ENCODE peak calls at places on chromosomes 2 and 18, in six cellular contexts. F is GM23248, G is neural progenitor cell, A is MM.1S, M is PC-3, U is PC-9. C is an unnamed sample.
A peak's percentile ranks its signal among the peaks of the same experiment; 100 is the strongest.

GRCh38 chr2:107810734-107811133 is 16.0 kb upstream of the RGPD4 start:
- DNase-seq in F (no peak), G (no peak), M (no peak), U (no peak), A (no peak), C (peak; percentile 20)

GRCh38 chr2:43052204-43052943 is 174.0 kb downstream of the ZFP36L2 start:
- DNase-seq in M (peak; percentile 50), A (no peak), U (no peak), G (no peak), F (no peak), C (no peak)

GRCh38 chr2:161237397-161238263 is 70.6 kb upstream of the PSMD14 start:
- DNase-seq in F (peak; percentile 72), M (peak; percentile 40), A (peak; percentile 37), G (peak; percentile 82), U (no peak), C (peak; percentile 73)

GRCh38 chr2:216774620-216775019 is 79.3 kb upstream of the IGFBP5 start:
- DNase-seq in A (no peak), M (peak; percentile 32), G (no peak), F (peak; percentile 94), U (peak; percentile 10), C (no peak)

GRCh38 chr2:125041846-125042245 is 1016.8 kb downstream of the CNTNAP5 start:
- DNase-seq in M (no peak), G (no peak), A (no peak), U (no peak), F (no peak), C (no peak)

GRCh38 chr2:235856820-235857185 is 311.4 kb downstream of the GBX2 start:
- DNase-seq in U (no peak), A (no peak), M (no peak), G (no peak), F (no peak), C (no peak)

GRCh38 chr18:9025104-9025838 is 77.2 kb upstream of the NDUFV2 start:
- DNase-seq in U (no peak), A (no peak), G (no peak), F (peak; percentile 83), M (peak; percentile 97), C (no peak)

GRCh38 chr2:168851674-168852320 is 38.4 kb downstream of the SPC25 start:
- DNase-seq in F (peak; percentile 65), G (no peak), A (no peak), U (peak; percentile 50), M (peak; percentile 91), C (no peak)

GRCh38 chr2:188997276-188997675 is 23.1 kb downstream of the COL3A1 start:
- DNase-seq in U (no peak), F (peak; percentile 56), M (no peak), A (no peak), G (no peak), C (no peak)

GRCh38 chr2:1278125-1278524 is 135.1 kb upstream of the TPO start:
- DNase-seq in M (no peak), G (no peak), F (no peak), A (no peak), U (no peak), C (no peak)

GRCh38 chr2:69667805-69668382 is 24.4 kb upstream of the AAK1 start:
- DNase-seq in M (peak; percentile 89), G (no peak), F (peak; percentile 14), U (no peak), A (no peak), C (peak; percentile 39)

GRCh38 chr2:150387586-150388288 is 99.7 kb downstream of the RND3 start:
- DNase-seq in U (no peak), A (no peak), M (no peak), F (peak; percentile 35), G (no peak), C (no peak)

GRCh38 chr2:11100130-11100529 is 55.1 kb upstream of the SLC66A3 start:
- DNase-seq in G (no peak), M (no peak), F (no peak), A (no peak), U (no peak), C (no peak)

GRCh38 chr2:219002395-219003266 is 9.4 kb upstream of the CRYBA2 start:
- DNase-seq in M (peak; percentile 74), A (peak; percentile 66), U (peak; percentile 75), G (peak; percentile 90), F (peak; percentile 64), C (peak; percentile 95)

GRCh38 chr2:138767101-138767500 is 13.1 kb downstream of the NXPH2 start:
- DNase-seq in A (no peak), M (no peak), U (no peak), F (no peak), G (no peak), C (no peak)

GRCh38 chr2:173583196-173583595 is 228.5 kb downstream of the CDCA7 start:
- DNase-seq in G (no peak), U (no peak), A (no peak), F (no peak), M (no peak), C (no peak)

GRCh38 chr2:148525130-148525529 is 119.4 kb upstream of the EPC2 start:
- DNase-seq in U (no peak), A (no peak), F (no peak), M (no peak), G (no peak), C (no peak)

GRCh38 chr18:54737986-54738385 is 90.3 kb upstream of the RAB27B start:
- DNase-seq in A (no peak), G (no peak), F (peak; percentile 75), U (no peak), M (peak; percentile 90), C (no peak)

GRCh38 chr2:71000780-71001591 is 6.3 kb upstream of the TEX261 start:
- DNase-seq in A (peak; percentile 80), G (peak; percentile 72), U (peak; percentile 60), F (peak; percentile 78), M (peak; percentile 65), C (peak; percentile 76)

GRCh38 chr2:156517419-156517818 is 81.2 kb downstream of the GPD2 start:
- DNase-seq in G (no peak), A (no peak), U (no peak), M (no peak), F (no peak), C (no peak)

GRCh38 chr2:48482774-48483173 is 47.2 kb upstream of the STON1 start:
- DNase-seq in G (no peak), F (no peak), M (no peak), A (no peak), U (no peak), C (no peak)

DNA sequence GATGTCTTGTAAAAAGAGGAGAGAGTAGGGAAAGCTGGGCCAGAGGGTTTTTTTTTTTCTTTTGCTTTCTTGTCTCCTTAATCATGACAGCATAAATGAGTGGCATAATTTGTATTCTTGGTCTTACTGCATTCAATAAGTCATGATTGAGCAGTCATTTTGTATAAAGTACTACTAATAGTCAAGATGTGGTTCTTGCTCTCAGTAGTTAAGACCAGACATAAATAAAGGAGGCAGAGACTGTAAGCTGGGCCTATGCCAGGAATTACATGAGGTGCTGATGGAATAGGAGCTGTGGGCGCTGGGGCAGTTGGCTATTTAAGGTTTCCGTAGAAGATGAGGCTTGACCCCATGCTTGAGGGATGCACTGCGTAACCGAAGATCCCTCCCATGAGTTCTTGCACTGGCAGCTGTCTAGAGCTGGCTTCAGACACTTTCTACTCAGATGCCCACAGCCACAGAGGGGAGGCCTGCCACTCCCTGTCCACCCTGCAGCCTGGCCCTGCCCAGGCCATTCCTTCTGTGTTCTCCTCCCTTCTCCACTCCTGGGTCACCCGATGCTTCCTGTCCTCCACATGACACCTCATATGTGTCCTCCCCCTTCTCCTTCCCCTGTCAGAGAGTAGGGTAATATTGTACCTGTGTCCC is 150.9 kb upstream of the REV1 start:
- DNase-seq in F (no peak), M (no peak), G (no peak), A (no peak), U (no peak), C (no peak)
- H3F3A ChIP-seq in F (no peaks in the 10 kb centered on the region), M (no peaks in the 10 kb centered on the region), G (no peaks in the 10 kb centered on the region), A (no peaks in the 10 kb centered on the region), U (no peaks in the 10 kb centered on the region), C (no peaks in the 10 kb centered on the region)

GRCh38 chr2:36423172-36423571 is 67.6 kb downstream of the CRIM1 start:
- DNase-seq in A (no peak), M (no peak), G (no peak), U (no peak), F (no peak), C (no peak)
- H3F3A ChIP-seq in A (no peaks in the 10 kb centered on the region), M (no peaks in the 10 kb centered on the region), G (no peaks in the 10 kb centered on the region), U (peaks cover 3% of the 10 kb centered on the region), F (peaks cover 100% of the 10 kb centered on the region), C (no peaks in the 10 kb centered on the region)

GRCh38 chr2:98511981-98512380 is 67.3 kb downstream of the INPP4A start:
- DNase-seq in M (no peak), G (no peak), F (no peak), U (no peak), A (no peak), C (no peak)

GRCh38 chr2:98507940-98508689 is 63.5 kb downstream of the INPP4A start:
- DNase-seq in U (no peak), F (no peak), G (no peak), A (no peak), M (no peak), C (no peak)

GRCh38 chr2:98508690-98509054 is 64.0 kb downstream of the INPP4A start:
- DNase-seq in M (no peak), A (no peak), G (no peak), U (no peak), F (no peak), C (no peak)

GRCh38 chr2:98509542-98510321 is 65.1 kb downstream of the INPP4A start:
- DNase-seq in M (no peak), A (no peak), U (no peak), G (no peak), F (no peak), C (no peak)

GRCh38 chr2:98510322-98510662 is 65.6 kb downstream of the INPP4A start:
- DNase-seq in G (no peak), F (no peak), M (no peak), A (no peak), U (no peak), C (no peak)
- H3F3A ChIP-seq in G (no peaks in the 10 kb centered on the region), F (no peaks in the 10 kb centered on the region), M (no peaks in the 10 kb centered on the region), A (peaks cover 17% of the 10 kb centered on the region), U (no peaks in the 10 kb centered on the region), C (no peaks in the 10 kb centered on the region)

DNA sequence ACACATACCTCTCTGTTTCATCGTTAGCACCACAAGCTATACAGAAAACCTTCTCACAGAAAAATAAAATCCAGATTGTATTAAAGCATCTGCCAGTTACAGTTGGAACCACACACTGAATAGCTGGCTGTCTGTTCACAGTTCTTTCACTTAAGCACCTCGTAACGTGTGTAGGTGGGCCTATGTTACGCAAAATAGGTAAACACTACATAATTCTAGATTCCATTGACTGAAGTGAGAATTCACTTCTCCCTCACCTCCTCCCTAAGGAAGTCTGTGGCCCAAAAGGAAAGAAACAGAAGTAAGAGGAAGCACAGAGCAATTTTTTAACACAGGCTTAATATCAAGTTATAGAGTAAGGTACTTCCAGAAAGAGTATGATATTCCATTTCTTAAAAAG is 24.9 kb downstream of the PELI1 start:
- DNase-seq in G (no peak), M (no peak), A (no peak), U (no peak), F (no peak), C (no peak)
- H3F3A ChIP-seq in G (no peaks in the 10 kb centered on the region), M (no peaks in the 10 kb centered on the region), A (no peaks in the 10 kb centered on the region), U (peaks cover 11% of the 10 kb centered on the region), F (peaks cover 6% of the 10 kb centered on the region), C (no peaks in the 10 kb centered on the region)